ENCODE peak calls at places on chromosomes 2 and 18, in six cellular contexts. N is OCI-LY7; Q is AG04449; J is psoas muscle; T is CD8-positive, alpha-beta T cell; R is mucosa of descending colon. C is an unnamed sample.

GRCh38 chr18:30432349-30432748 is 610.2 kb downstream of the DSC3 start:
- DNase-seq in N (no peak), Q (no peak), J (no peak), T (no peak), R (no peak), C (no peak)

GRCh38 chr2:36530983-36531354 is 67.0 kb downstream of the FEZ2 start:
- DNase-seq in N (no peak), Q (no peak), J (no peak), T (no peak), R (no peak), C (no peak)

GRCh38 chr2:164599954-164600589 is 21.2 kb downstream of the GRB14 start:
- DNase-seq in N (peak), Q (peak), J (no peak), T (no peak), R (peak), C (no peak)

GRCh38 chr2:136188086-136188485 is 70.1 kb upstream of the CXCR4 start:
- DNase-seq in N (no peak), Q (no peak), J (no peak), T (no peak), R (no peak), C (no peak)

GRCh38 chr18:3425450-3425849 is 24.5 kb upstream of the TGIF1 start:
- DNase-seq in N (no peak), Q (no peak), J (no peak), T (no peak), R (no peak), C (no peak)

GRCh38 chr2:227568852-227569169 is 29.9 kb upstream of the SCYGR2 start:
- DNase-seq in N (no peak), Q (no peak), J (no peak), T (no peak), R (no peak), C (no peak)

GRCh38 chr2:217551229-217551909 is 451.4 kb downstream of the TNS1 start:
- DNase-seq in N (no peak), Q (no peak), J (no peak), T (no peak), R (no peak), C (no peak)

GRCh38 chr2:10137053-10137843 is 14.7 kb downstream of the RRM2 start:
- DNase-seq in N (no peak), Q (no peak), J (no peak), T (no peak), R (no peak), C (no peak)

GRCh38 chr2:231563378-231563961 is 29.2 kb upstream of the TEX44 start:
- DNase-seq in N (peak), Q (no peak), J (peak), T (no peak), R (peak), C (no peak)

GRCh38 chr2:85132834-85133637 is at the start of gene TCF7L1:
- DNase-seq in N (no peak), Q (no peak), J (peak), T (no peak), R (peak), C (peak)

DNA sequence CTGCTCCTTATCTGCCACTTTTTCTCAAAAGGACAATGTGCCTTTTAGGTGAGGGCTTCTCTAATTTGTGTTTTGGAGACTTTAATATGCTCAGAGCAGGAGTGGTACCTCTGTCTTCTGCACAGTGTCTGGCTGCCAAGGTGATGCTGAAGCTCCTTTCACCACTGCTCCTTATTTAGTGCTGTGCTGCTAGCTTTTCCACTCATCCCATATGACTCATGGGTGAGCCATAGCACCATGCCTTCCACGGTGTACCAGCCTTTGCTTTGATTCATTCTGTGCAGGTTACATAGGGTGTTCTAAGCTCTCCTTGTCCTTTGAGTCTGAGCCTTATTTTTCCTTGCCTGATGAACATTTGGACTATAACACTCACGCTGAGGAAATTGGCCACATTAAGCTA is 202.4 kb downstream of the ARL6IP6 start:
- DNase-seq in N (no peak), Q (no peak), J (no peak), T (no peak), R (no peak), C (no peak)
- H3K4me3 ChIP-seq in N (no peak), Q (no peak), J (no peak), T (no peak), R (no peak), C (no peak)

DNA sequence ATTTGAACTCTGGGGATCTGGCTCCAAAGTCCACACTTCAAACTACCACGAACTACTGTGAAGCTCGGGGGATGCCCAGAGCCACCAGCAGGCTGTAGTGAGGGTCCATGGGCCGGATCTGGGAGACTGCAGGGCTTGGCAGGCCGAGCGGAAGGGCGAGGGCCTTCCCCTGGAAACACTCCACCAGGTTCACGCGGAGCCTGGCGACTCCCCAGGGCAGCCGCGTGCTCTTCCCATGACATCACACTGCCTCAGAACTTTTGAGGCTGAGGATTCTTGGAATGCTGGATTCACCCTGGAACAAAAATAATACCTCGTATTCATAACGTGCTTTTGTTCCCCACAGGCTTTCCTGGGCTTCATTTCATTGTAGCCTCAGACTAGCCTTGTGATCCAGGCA is 201.0 kb downstream of the SMAD7 start:
- DNase-seq in N (no peak), Q (no peak), J (peak), T (no peak), R (no peak), C (peak)
- H3K4me3 ChIP-seq in N (no peak), Q (no peak), J (no peak), T (no peak), R (no peak), C (no peak)

GRCh38 chr2:101717041-101717817 is 19.7 kb downstream of the MAP4K4 start:
- DNase-seq in N (peak), Q (no peak), J (no peak), T (peak), R (peak), C (no peak)

GRCh38 chr2:101720732-101721131 is 23.2 kb downstream of the MAP4K4 start:
- DNase-seq in N (no peak), Q (no peak), J (no peak), T (no peak), R (no peak), C (no peak)

GRCh38 chr2:101718993-101719571 is 21.6 kb downstream of the MAP4K4 start:
- DNase-seq in N (peak), Q (no peak), J (no peak), T (peak), R (no peak), C (no peak)

GRCh38 chr2:101714098-101714497 is 16.6 kb downstream of the MAP4K4 start:
- DNase-seq in N (peak), Q (no peak), J (no peak), T (no peak), R (no peak), C (no peak)

DNA sequence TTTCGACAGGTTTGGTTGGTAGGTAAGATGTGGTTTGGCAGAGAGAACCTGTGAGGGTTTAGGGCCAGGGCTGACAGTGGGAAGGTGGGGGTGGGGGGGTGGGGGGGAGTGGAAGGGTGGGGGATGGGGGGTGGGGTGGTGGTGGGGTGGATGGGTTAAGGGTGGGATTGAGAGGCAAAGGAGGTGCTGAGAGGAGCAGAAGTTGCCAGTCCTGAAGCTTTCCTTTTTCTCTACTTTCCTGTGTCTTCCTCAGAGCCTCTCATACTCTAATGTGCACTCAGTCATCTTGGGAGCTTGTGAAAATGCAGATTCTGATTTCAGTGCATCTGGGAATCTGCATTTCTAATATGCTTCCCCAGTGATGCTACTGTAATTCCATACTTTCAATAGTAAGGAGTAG is 21.0 kb downstream of the MAP4K4 start:
- DNase-seq in N (no peak), Q (no peak), J (no peak), T (peak), R (no peak), C (no peak)
- H3K4me3 ChIP-seq in N (peak), Q (no peak), J (no peak), T (no peak), R (no peak), C (no peak)

DNA sequence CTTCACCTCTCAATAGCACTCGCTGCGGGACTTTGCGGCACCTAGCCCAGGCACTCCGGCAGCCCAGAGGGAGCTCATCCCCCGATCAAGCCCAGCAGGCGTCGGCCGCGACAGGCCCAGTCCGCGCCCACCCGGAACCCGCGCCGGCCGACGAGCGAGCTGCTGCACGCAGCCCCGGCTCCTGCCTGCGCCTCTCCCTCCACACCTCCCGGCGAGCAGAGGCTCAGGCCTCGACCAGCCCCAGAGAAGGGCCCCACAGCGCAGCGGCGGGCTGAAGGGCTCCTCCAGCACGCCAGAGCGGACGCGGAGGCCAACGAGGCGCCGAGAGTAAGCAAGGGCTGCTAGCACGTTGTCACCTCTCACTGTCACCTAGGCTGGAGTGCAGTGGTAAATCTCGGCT is 63.5 kb downstream of the KIAA2012 start:
- DNase-seq in N (no peak), Q (no peak), J (no peak), T (no peak), R (no peak), C (no peak)
- H3K4me3 ChIP-seq in N (no peak), Q (no peak), J (no peak), T (no peak), R (no peak), C (no peak)

C was measured in tibial artery.